ENCODE peak calls at places on chromosome 10, in five cellular contexts. P is body of pancreas, G is astrocyte of the spinal cord, M is Calu3, W is A549. H is an unnamed sample.
A peak's percentile ranks its signal among the peaks of the same experiment; 100 is the strongest.

GRCh38 chr10:29948971-29949370 is 110.4 kb downstream of the JCAD start:
- DNase-seq in G (no peak), W (no peak), M (peak; percentile 15), P (no peak), H (no peak)

GRCh38 chr10:103814104-103814503 is 41.3 kb downstream of the SH3PXD2A start:
- DNase-seq in G (no peak), M (no peak), W (no peak), P (no peak), H (no peak)

GRCh38 chr10:87860156-87860795 is 3.1 kb downstream of the KLLN start:
- DNase-seq in G (peak; percentile 81), W (peak; percentile 71), M (no peak), P (no peak), H (no peak)

GRCh38 chr10:122550427-122550826 is 10.1 kb upstream of the DMBT1 start:
- DNase-seq in M (no peak), P (no peak), G (no peak), W (no peak), H (no peak)

GRCh38 chr10:104406715-104407517 is 53.3 kb downstream of the CFAP58 start:
- DNase-seq in G (peak; percentile 71), P (no peak), M (no peak), W (peak; percentile 11), H (no peak)

GRCh38 chr10:126013489-126014281 is 117.3 kb downstream of the FANK1 start:
- DNase-seq in M (peak; percentile 29), G (peak; percentile 91), W (peak; percentile 51), P (peak; percentile 20), H (no peak)

GRCh38 chr10:84095821-84096497 is 43.4 kb upstream of the GHITM start:
- DNase-seq in P (peak; percentile 6), G (no peak), M (no peak), W (no peak), H (no peak)

GRCh38 chr10:49139866-49140195 is 6.0 kb upstream of the FAM170B start:
- DNase-seq in M (no peak), G (peak; percentile 94), P (no peak), W (peak; percentile 68), H (no peak)

GRCh38 chr10:16049775-16050174 is 189.5 kb upstream of the MINDY3 start:
- DNase-seq in W (no peak), G (no peak), M (no peak), P (no peak), H (no peak)

GRCh38 chr10:16049050-16049449 is 188.7 kb upstream of the MINDY3 start:
- DNase-seq in G (no peak), P (no peak), M (no peak), W (no peak), H (no peak)
- TF ChIP-seq CTCF in G (no peak), P (no peak), M (no peak), W (no peak), H (peak; percentile 11)

GRCh38 chr10:53839437-53840039 is 961.5 kb downstream of the PCDH15 start:
- DNase-seq in M (no peak), P (no peak), W (no peak), G (peak; percentile 42), H (no peak)
- TF ChIP-seq CTCF in M (no peak), P (peak; percentile 32), W (peak; percentile 38), G (peak; percentile 49), H (peak; percentile 41)

DNA sequence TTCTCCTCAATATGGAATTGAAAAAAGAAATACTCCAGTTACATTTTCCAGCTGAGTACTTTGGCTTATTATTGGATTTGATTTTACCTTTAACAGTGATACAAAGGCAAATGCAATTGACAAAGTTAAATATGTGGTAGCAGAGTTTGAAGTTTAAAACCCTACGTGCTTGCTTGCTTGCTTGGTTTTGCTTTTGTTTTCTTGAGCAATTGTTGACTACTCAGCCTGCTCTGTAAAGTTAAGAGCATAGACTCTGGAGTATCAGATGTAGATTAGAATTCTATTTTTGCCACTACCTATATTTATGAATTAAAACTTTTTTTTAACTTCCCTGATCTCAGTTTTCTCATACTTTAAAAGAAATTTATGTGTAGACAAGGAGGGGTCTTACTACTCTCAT is 51.4 kb downstream of the PCDH15 start:
- DNase-seq in M (no peak), G (no peak), P (no peak), W (no peak), H (no peak)
- TF ChIP-seq CTCF in M (no peak), G (no peak), P (no peak), W (no peak), H (no peak)

GRCh38 chr10:9305018-9305655 is 1250.6 kb downstream of the GATA3 start:
- DNase-seq in P (no peak), W (no peak), G (peak; percentile 32), M (no peak), H (no peak)
- TF ChIP-seq CTCF in P (peak; percentile 53), W (peak; percentile 74), G (peak; percentile 43), M (peak; percentile 25), H (peak; percentile 46)

DNA sequence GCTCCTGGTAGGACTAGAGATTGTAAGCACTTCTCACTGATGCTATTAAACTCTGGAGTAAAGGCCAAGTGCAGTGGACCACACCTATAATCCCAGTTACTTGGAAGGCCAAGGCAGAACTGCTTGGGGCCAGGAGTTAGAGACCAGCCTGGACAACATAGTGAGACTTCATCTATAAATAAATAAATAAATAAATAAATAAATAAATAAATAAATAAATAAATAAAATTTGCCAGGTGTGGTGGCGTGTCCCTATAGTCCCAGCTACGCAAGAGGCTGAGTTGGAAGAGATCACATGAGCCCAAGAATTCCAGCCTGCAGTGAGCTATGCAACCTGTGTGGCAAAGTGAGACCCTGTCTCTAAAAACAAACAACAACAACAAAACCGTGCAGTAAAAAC is 1475.7 kb downstream of the REEP3 start:
- DNase-seq in G (no peak), P (no peak), W (no peak), M (no peak), H (no peak)
- TF ChIP-seq CTCF in G (no peak), P (no peak), W (no peak), M (no peak), H (no peak)

GRCh38 chr10:50310560-50311174 is 59.4 kb upstream of the ASAH2 start:
- DNase-seq in W (peak; percentile 25), P (peak; percentile 32), G (no peak), M (peak; percentile 37), H (no peak)
- TF ChIP-seq CTCF in W (peak; percentile 13), P (peak; percentile 25), G (peak; percentile 33), M (no peak), H (no peak)

GRCh38 chr10:5435328-5435727 is 23.0 kb downstream of the NET1 start:
- DNase-seq in W (no peak), G (no peak), M (no peak), P (no peak), H (no peak)

GRCh38 chr10:5433182-5433581 is 20.8 kb downstream of the NET1 start:
- DNase-seq in W (no peak), P (no peak), M (no peak), G (no peak), H (no peak)

DNA sequence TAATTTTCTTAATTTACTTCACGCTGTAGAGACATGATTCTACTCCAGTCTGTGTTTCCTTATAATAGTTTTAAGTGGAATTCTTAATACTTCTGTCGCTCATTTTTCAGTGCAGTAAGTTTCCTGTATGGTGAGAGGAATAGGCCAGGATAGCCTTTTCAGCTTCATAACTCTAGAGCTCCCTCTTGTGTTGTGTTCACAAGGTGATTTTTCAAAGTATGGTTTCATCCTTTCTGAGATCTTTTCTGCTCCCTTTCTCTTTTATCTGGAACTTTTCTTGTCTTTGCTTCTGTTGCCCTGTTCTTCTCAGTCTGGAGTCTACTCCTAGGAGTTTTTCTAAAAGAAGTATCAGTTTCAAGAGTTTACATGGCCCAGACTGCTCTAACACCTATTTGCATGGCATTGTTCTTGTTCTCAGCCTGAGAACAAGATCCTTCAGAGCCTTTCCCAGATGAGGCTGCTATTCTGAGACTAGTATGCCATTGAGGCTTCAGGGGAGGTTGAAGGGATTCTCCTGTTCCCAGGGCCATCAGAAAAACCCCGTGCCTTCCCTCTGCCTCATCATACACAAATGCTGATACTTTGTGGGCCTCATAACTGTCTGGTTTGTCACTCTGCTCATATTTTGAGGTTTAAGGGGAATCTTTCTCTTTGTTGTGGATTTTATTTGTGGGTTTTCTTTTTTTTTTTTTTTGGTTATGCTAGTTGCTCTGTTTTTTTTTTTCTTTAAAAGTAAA is 21.8 kb downstream of the NET1 start:
- DNase-seq in G (peak; percentile 73), M (peak; percentile 41), W (peak; percentile 40), P (no peak), H (no peak)
- TF ChIP-seq CTCF in G (peak; percentile 69), M (no peak), W (peak; percentile 96), P (peak; percentile 72), H (peak; percentile 65)

GRCh38 chr10:63003816-63004453 is 129.2 kb upstream of the NRBF2 start:
- DNase-seq in M (no peak), P (no peak), W (peak; percentile 28), G (no peak), H (no peak)
- TF ChIP-seq CTCF in M (peak; percentile 30), P (no peak), W (peak; percentile 2), G (peak; percentile 16), H (peak; percentile 24)

GRCh38 chr10:116737582-116738358 is 4.6 kb downstream of the HSPA12A start:
- DNase-seq in M (no peak), G (no peak), W (peak; percentile 36), P (no peak), H (no peak)
- TF ChIP-seq CTCF in M (no peak), G (peak; percentile 41), W (peak; percentile 22), P (no peak), H (no peak)